ENCODE peak calls at places on chromosomes 3 and 15, in four cellular contexts. C, G, M and S are unnamed samples.

GRCh38 chr3:133040696-133041523 is 2.7 kb downstream of the TMEM108 start:
- DNase-seq in M (peak), G (peak), C (peak), S (peak)

GRCh38 chr15:79535536-79535935 is 103.4 kb downstream of the MINAR1 start:
- DNase-seq in G (no peak), M (no peak), C (no peak), S (no peak)

GRCh38 chr3:10526366-10526765 is 21.0 kb upstream of the ATP2B2 start:
- DNase-seq in C (no peak), G (peak), M (peak), S (no peak)

GRCh38 chr3:53255360-53255774 is 455 bp downstream of the TKT start:
- DNase-seq in G (peak), M (peak), C (no peak), S (no peak)

GRCh38 chr15:72034859-72035650 is 82.9 kb downstream of the MYO9A start:
- DNase-seq in G (no peak), M (no peak), C (no peak), S (no peak)

GRCh38 chr3:100329800-100330489 is 4.6 kb upstream of the NIT2 start:
- DNase-seq in C (no peak), M (no peak), G (no peak), S (no peak)

GRCh38 chr3:189593581-189593980 is 37.6 kb upstream of the TP63 start:
- DNase-seq in C (no peak), M (no peak), G (no peak), S (no peak)

GRCh38 chr3:100389025-100389424 is 11.9 kb downstream of the TOMM70 start:
- DNase-seq in M (no peak), C (no peak), G (no peak), S (no peak)

GRCh38 chr3:10366681-10367101 is 45.8 kb upstream of the SEC13 start:
- DNase-seq in C (no peak), G (no peak), M (no peak), S (no peak)

GRCh38 chr15:74540135-74540760 is 772 bp upstream of the ARID3B start:
- DNase-seq in G (no peak), C (no peak), M (no peak), S (no peak)

GRCh38 chr15:90968434-90968833 is 13.8 kb downstream of the RCCD1 start:
- DNase-seq in G (no peak), M (no peak), C (no peak), S (no peak)

GRCh38 chr3:149010966-149011365 is 19.6 kb downstream of the GYG1 start:
- DNase-seq in G (no peak), M (no peak), C (no peak), S (no peak)

GRCh38 chr15:88703533-88703932 is 64.7 kb downstream of the ISG20 start:
- DNase-seq in M (no peak), C (no peak), G (no peak), S (no peak)

GRCh38 chr15:58865420-58865880 is 68.0 kb downstream of the SLTM start:
- DNase-seq in M (peak), G (no peak), C (no peak), S (no peak)

GRCh38 chr3:42507751-42508335 is 5.4 kb downstream of the VIPR1 start:
- DNase-seq in M (peak), G (no peak), C (no peak), S (no peak)

GRCh38 chr3:71536376-71536965 is 47.1 kb downstream of the FOXP1 start:
- DNase-seq in M (no peak), C (no peak), G (no peak), S (no peak)

GRCh38 chr3:148866261-148866660 is 1.2 kb downstream of the CPA3 start:
- DNase-seq in G (no peak), M (no peak), C (no peak), S (no peak)

GRCh38 chr3:115146032-115146417 is 1.1 kb downstream of the ZBTB20 start:
- DNase-seq in M (no peak), C (no peak), G (peak), S (no peak)

GRCh38 chr3:71101014-71101413 is 482.5 kb downstream of the FOXP1 start:
- DNase-seq in M (no peak), G (no peak), C (no peak), S (no peak)

GRCh38 chr3:5226783-5227182 is 39.3 kb downstream of the EDEM1 start:
- DNase-seq in M (no peak), C (no peak), G (no peak), S (no peak)

DNA sequence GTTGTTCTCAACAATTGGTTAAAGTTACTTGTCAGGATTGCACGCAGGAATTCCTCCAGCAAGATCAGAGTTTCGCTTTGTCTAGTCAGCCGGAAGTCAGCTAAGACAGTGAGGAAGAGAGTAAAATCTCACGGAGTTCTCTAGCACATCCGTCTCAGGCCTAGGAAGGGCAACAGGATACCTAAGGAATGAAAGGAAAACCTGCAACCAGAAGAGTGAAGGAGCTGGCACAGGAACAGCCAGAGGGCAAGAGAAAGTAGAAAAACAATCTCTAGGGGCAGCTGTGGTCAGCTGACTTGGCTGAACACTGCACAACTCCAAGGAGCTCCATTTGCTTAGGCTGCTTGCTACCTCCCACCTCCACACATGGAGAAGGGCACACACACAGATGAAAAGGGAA is 23.7 kb downstream of the RORA start:
- DNase-seq in G (no peak), M (peak), C (no peak), S (no peak)
- TF ChIP-seq CTCF in G (no peak), M (no peak), C (no peak), S (no peak)

GRCh38 chr3:48240711-48241491 is at the start of gene ZNF589:
- DNase-seq in G (peak), M (peak), C (peak), S (peak)
- TF ChIP-seq CTCF in G (peak), M (no peak), C (peak), S (peak)

GRCh38 chr15:92049290-92050008 is 195.9 kb downstream of the SLCO3A1 start:
- DNase-seq in G (no peak), C (no peak), M (no peak), S (no peak)

GRCh38 chr15:92050220-92050898 is 196.9 kb downstream of the SLCO3A1 start:
- DNase-seq in C (no peak), M (no peak), G (no peak), S (no peak)

GRCh38 chr15:92056875-92057274 is 203.4 kb downstream of the SLCO3A1 start:
- DNase-seq in C (no peak), G (no peak), M (no peak), S (no peak)

GRCh38 chr15:92051726-92052125 is 198.2 kb downstream of the SLCO3A1 start:
- DNase-seq in M (no peak), G (no peak), C (no peak), S (no peak)

DNA sequence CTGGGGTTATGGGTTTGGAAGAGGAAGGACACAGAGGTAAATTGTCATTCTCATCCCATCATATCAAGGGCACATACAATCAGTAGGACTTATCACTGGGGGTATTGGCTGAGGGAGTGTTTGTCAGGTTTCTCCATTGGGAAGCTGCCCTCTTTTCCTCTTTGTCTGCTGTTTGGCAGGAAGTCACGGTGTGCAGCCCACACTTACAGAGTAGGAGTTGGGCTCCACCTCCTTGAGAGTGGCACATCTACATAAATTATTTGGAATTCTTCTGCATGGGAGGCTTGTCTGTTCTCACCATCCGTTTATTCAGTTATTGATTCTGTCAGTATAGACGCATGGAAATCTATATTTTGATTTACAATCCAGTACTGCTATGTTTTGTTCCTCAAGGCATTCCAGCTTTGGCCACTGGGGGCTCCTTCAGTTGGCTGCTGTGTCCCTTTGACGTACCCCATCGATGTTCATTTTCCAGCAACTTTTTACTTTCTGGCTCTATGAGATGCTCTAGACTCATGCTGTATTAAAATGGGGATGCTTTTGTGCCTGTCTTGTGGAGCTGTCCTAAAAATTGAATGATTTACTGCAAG is 200.3 kb downstream of the SLCO3A1 start:
- DNase-seq in G (no peak), C (no peak), M (no peak), S (no peak)
- TF ChIP-seq CTCF in G (no peak), C (peak), M (no peak), S (no peak)

DNA sequence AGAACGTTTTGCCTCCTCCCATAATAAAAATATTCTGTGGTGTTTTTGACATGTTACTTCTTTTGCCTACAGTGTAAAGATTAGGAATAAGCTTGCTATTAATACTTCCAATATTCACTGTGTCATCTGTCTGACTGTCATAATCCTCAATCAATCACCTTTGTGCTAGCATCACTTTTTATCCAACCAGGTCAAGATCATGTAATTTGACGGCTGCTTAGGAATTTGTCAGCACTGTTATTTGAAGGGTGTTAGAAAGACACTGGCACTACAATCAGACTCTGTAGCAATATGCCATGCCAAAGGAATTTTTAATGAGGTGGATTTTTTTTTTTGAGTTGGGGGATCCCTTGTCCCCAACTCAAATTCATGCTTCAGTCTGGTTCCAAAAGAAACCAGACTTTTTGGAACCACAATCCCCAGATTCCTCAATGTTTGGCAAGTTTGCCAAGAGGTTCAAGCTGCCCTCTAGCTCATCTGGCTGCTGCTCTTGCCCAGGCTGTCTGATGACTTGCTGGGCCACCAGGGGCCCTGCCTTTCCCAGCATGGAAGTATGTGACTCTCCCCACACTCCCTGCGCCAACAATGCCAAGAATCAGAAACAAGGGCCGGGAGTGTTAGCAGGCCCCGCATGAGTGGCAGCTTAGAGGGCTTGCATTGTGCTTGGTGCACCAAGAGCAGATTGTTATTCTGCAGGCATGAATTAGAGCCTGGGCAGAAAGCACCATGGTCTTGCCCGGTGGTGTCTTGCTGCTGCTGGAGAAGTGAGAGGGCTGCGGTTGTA is 58.6 kb upstream of the TSC22D2 start:
- DNase-seq in G (no peak), M (no peak), C (peak), S (no peak)
- TF ChIP-seq CTCF in G (no peak), M (no peak), C (peak), S (no peak)

GRCh38 chr3:129314757-129315385 is 36.2 kb downstream of the HMCES start:
- DNase-seq in M (peak), G (peak), C (peak), S (peak)
- TF ChIP-seq CTCF in M (no peak), G (no peak), C (peak), S (peak)

DNA sequence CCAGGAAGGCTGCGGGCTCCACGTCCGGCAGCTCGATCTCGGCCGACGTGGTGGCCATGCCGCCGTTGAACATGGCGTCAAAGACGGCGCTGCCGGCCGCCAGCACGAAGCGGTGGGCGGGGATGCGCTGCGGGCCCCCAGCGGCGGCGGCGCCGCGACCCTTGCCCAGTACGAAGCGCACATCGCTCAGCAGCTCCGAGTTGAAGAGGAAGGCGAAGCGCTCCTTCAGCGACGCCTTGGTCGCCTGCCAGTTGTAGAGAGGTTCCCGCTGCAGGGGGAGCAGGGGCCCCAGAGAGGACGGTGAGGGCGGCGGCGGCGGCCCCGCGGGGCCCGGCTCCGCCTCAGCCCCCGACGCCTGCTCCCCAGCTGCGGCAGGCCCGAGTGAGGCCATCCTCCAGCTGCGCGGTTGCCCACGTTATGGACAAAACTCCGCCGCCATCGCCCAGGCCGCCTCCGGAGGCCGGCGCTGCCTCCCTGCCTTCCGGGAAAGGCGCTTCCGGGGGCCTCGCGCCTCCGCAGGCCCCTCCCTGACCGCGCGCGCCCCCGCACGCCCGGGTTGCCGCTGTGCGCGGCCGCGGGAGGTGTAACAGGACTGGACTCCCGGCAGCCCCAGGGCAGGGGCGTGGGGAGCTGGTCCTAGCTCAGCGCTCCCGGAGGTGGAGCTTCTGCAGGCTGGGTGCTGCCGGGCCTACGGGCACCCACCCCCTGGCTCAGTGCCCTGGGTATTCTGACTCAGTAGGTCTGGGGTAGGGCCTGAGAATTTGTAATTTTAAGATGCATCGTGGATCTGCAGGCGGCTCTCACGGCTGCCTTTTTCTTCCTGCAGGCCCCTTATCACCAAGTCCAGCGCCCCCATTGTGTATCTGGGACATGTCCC is at the start of gene BTBD1:
- DNase-seq in M (peak), C (peak), G (peak), S (peak)
- TF ChIP-seq CTCF in M (no peak), C (peak), G (no peak), S (no peak)

GRCh38 chr15:52730163-52730562 is 51.0 kb upstream of the ATOSA start:
- DNase-seq in G (no peak), C (no peak), M (no peak), S (no peak)
- TF ChIP-seq CTCF in G (no peak), C (no peak), M (no peak), S (no peak)

GRCh38 chr3:62833538-62833937 is 41.7 kb downstream of the CADPS start:
- DNase-seq in G (no peak), M (no peak), C (no peak), S (no peak)
- TF ChIP-seq CTCF in G (no peak), M (no peak), C (no peak), S (peak)

GRCh38 chr3:117103645-117104044 is 394.1 kb downstream of the TUSC7 start:
- DNase-seq in G (no peak), C (no peak), M (no peak), S (no peak)
- TF ChIP-seq CTCF in G (no peak), C (no peak), M (no peak), S (no peak)